ENCODE peak calls at places on chromosome 22, in seven cellular contexts. L is AG09309, B is hepatocyte, S is adrenal gland, Z is epithelial cell of esophagus, E is brain microvascular endothelial cell, F is endodermal cell. K is an unnamed sample.

GRCh38 chr22:49602481-49602880 is 225.2 kb downstream of the BRD1 start:
- DNase-seq in L (no peak), B (no peak), S (no peak), Z (no peak), E (no peak), F (no peak), K (no peak)

GRCh38 chr22:32205974-32206773 is 1.3 kb upstream of the RFPL2 start:
- DNase-seq in L (no peak), B (no peak), S (no peak), Z (no peak), E (no peak), F (peak; percentile 80), K (no peak)

GRCh38 chr22:36116127-36116526 is 44.4 kb downstream of the APOL3 start:
- DNase-seq in L (no peak), B (no peak), S (no peak), Z (peak; percentile 18), E (no peak), F (no peak), K (no peak)

GRCh38 chr22:46110215-46110614 is 40.1 kb upstream of the PPARA start:
- DNase-seq in L (no peak), B (no peak), S (peak; percentile 87), Z (peak; percentile 62), E (peak; percentile 24), F (peak; percentile 91), K (no peak)

GRCh38 chr22:46450931-46451660 is 86.3 kb downstream of the CELSR1 start:
- DNase-seq in L (no peak), B (peak; percentile 64), S (no peak), Z (peak; percentile 87), E (no peak), F (no peak), K (no peak)

GRCh38 chr22:37715760-37716159 is 18.9 kb downstream of the TRIOBP start:
- DNase-seq in L (no peak), B (no peak), S (no peak), Z (no peak), E (no peak), F (no peak), K (no peak)

GRCh38 chr22:42994276-42994916 is 20.6 kb downstream of the PACSIN2 start:
- DNase-seq in L (no peak), B (no peak), S (no peak), Z (no peak), E (no peak), F (no peak), K (no peak)

GRCh38 chr22:50188356-50188755 is 2.6 kb downstream of the TRABD start:
- DNase-seq in L (no peak), B (no peak), S (no peak), Z (no peak), E (no peak), F (no peak), K (no peak)

GRCh38 chr22:26325641-26326040 is 103.4 kb upstream of the ASPHD2 start:
- DNase-seq in L (no peak), B (no peak), S (no peak), Z (no peak), E (no peak), F (no peak), K (no peak)

GRCh38 chr22:23622634-23623033 is 9.5 kb downstream of the DRICH1 start:
- DNase-seq in L (no peak), B (no peak), S (no peak), Z (peak; percentile 5), E (no peak), F (no peak), K (no peak)

GRCh38 chr22:35470903-35471321 is 69.7 kb upstream of the RASD2 start:
- DNase-seq in L (no peak), B (no peak), S (no peak), Z (no peak), E (peak; percentile 47), F (no peak), K (no peak)

GRCh38 chr22:28044546-28045173 is 125.6 kb upstream of the PITPNB start:
- DNase-seq in L (no peak), B (no peak), S (no peak), Z (no peak), E (no peak), F (no peak), K (no peak)

GRCh38 chr22:37187552-37187890 is 526 bp downstream of the C1QTNF6 start:
- DNase-seq in L (no peak), B (no peak), S (no peak), Z (peak; percentile 50), E (no peak), F (peak; percentile 65), K (no peak)

GRCh38 chr22:44883011-44883421 is 126.8 kb downstream of the PHF21B start:
- DNase-seq in L (no peak), B (no peak), S (no peak), Z (no peak), E (no peak), F (peak; percentile 24), K (no peak)

DNA sequence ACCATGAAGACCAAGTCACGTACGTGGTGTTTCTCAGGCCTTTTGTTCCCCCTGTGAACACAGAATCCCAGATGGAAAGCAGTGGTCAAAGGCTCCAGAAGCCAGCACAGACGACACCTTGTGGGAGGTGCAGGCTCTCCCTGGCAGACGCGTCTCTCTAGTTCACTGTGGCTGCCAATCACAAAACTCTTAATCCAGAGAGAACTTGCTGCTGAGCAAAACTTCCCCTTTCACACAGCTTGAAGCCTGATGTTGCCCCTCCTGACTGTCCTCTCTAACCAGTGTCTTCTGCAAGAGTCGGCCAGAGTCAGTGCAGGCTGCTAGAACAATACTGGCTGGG is 67.1 kb downstream of the PIWIL3 start:
- DNase-seq in L (no peak), B (no peak), S (no peak), Z (no peak), E (no peak), F (peak; percentile 81), K (no peak)
- TF ChIP-seq CTCF in L (no peak), B (peak; percentile 14), S (no peak), Z (peak; percentile 17), E (peak; percentile 24), F (peak; percentile 65), K (no peak)

DNA sequence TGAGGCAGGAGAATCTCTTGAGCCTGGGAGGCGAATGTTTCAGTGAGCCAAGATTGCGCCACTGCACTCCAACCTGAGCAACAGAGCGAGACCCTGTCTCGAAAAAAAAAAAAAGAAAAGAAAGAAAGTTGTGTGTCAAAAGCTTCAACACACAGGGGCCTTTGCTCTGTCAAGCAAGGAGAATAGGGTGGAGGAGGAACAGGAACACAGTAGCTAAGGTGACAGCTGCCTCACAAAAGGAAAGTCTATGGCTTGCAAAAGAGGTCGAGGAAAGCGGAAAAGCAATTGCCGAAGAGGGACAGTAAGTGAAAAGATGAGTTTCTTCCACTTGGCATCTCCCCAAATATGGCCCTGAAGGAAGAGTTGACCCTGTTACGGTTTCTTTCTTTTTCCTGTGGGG is 26.5 kb upstream of the TMA7B start:
- DNase-seq in L (no peak), B (no peak), S (no peak), Z (no peak), E (no peak), F (no peak), K (no peak)
- H3K4me3 ChIP-seq in L (no peak overlapping the region), B (no peak overlapping the region), S (no peak overlapping the region), Z (no peak overlapping the region), E (no peak overlapping the region), F (no peak overlapping the region), K (no peak overlapping the region)

DNA sequence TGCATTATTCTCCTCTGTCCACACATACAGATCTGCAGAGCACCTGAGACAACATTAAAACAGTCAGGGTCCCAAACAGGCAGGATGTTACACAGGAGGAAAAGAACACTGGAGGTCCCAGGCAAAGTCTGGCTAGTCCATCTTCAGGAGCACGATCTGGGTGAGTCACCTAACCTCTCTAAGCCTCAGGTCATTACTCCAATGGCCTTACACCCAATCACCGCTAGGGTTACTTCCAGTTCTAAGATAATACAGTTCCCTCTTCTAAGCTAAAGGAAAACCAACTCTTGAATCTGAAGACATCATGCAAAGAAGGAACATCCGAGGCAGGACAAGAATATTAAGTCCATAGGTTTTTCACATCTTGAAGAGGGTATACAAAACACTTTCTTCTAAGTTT is 24.5 kb downstream of the ASCC2 start:
- DNase-seq in L (no peak), B (peak; percentile 54), S (no peak), Z (no peak), E (peak; percentile 16), F (peak; percentile 56), K (no peak)
- TF ChIP-seq CTCF in L (no peak), B (peak; percentile 17), S (peak; percentile 25), Z (no peak), E (peak; percentile 36), F (peak; percentile 61), K (no peak)

GRCh38 chr22:39504071-39504470 is 2.0 kb downstream of the MIEF1 start:
- DNase-seq in L (no peak), B (no peak), S (no peak), Z (no peak), E (no peak), F (no peak), K (no peak)
- H3K4me3 ChIP-seq in L (no peak overlapping the region), B (no peak overlapping the region), S (no peak overlapping the region), Z (no peak overlapping the region), E (no peak overlapping the region), F (no peak overlapping the region), K (no peak overlapping the region)

DNA sequence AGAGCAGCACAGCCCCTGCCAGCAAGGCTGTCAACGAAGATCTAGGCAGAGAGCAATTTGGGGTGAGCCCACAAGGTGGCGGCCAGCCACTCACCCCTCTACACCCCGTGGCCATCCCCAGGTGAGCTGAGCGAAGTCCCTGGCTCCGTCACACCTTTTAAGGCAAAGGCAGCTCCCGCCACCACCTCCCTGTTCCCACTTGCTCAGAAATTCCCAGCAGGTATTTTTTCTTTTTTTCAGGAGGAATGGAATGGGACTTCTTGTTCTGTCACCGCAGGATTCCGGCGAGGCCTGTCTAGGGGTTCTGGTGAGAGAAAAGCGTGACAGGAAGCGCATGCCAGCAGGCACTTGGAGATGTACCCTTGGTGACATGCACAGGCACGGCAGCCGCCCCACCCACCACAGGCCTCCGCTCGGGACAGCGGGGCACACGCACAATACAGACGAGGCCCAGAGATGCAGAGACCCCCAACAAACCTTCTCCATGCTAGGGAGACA is 10.0 kb downstream of the RPL3 start:
- DNase-seq in L (no peak), B (no peak), S (no peak), Z (peak; percentile 74), E (peak; percentile 41), F (peak; percentile 86), K (no peak)
- TF ChIP-seq CTCF in L (peak; percentile 19), B (no peak), S (no peak), Z (peak; percentile 65), E (peak; percentile 52), F (peak; percentile 49), K (peak; percentile 20)

DNA sequence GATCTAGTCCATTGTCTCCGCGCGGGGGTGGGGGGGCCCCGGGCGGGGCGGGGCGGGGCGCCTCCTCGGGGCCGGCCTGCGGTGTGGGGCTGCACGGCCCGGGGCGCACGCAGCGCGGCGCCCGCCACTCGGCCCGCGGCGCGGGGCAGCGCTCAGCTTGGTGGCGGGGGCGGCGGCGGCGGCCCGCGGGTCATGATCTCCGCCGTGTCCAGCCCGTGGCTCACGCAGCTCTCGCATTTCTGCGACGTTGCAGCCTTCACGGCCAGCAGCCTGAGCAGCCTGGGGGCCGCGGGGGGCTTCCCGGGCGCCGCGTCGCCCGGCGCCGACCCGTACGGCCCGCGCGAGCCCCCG is at the start of gene TBX1:
- DNase-seq in L (no peak), B (no peak), S (no peak), Z (no peak), E (no peak), F (no peak), K (no peak)
- H3K4me3 ChIP-seq in L (no peak within 1 kb of the TSS), B (no peak within 1 kb of the TSS), S (no peak within 1 kb of the TSS), Z (peak within 1 kb of the TSS; percentile 74), E (peak within 1 kb of the TSS; percentile 17), F (no peak within 1 kb of the TSS), K (no peak within 1 kb of the TSS)

K was measured in astrocyte of the spinal cord.